ENCODE peak calls at places on chromosomes 4 and X, in ten cellular contexts. K is tibial nerve, F is MM.1S, N is BJ, H is WTC11, L is AG09319, M is IMR-90, W is prostate gland, Z is progenitor cell of endocrine pancreas, E is SK-N-SH. R is an unnamed sample.

GRCh38 chr4:8306511-8307021 is 37.0 kb downstream of the HTRA3 start:
- DNase-seq in K (no peak), F (no peak), N (no peak), H (peak), L (no peak), M (no peak), W (no peak), Z (no peak), E (no peak), R (no peak)

GRCh38 chr4:82372874-82373815 is 646 bp downstream of the HNRNPD start:
- DNase-seq in K (peak), F (peak), N (no peak), H (peak), L (peak), M (peak), W (peak), Z (peak), E (peak), R (peak)

GRCh38 chrX:150223176-150224015 is 139.7 kb upstream of the MAMLD1 start:
- DNase-seq in K (no peak), F (no peak), N (no peak), H (no peak), L (no peak), M (no peak), W (no peak), Z (no peak), E (no peak), R (no peak)

GRCh38 chr4:90486346-90486745 is 359.2 kb downstream of the CCSER1 start:
- DNase-seq in K (no peak), F (no peak), N (no peak), H (no peak), L (no peak), M (no peak), W (no peak), Z (no peak), E (no peak), R (no peak)

GRCh38 chr4:57023104-57023503 is 44.4 kb downstream of the POLR2B start:
- DNase-seq in K (no peak), F (no peak), N (peak), H (no peak), L (peak), M (peak), W (no peak), Z (no peak), E (no peak), R (no peak)

GRCh38 chr4:103902730-103903129 is 182.9 kb upstream of the TACR3 start:
- DNase-seq in K (no peak), F (no peak), N (no peak), H (no peak), L (no peak), M (no peak), W (no peak), Z (no peak), E (no peak), R (no peak)

GRCh38 chr4:173319696-173320095 is 14.5 kb downstream of the HMGB2 start:
- DNase-seq in K (no peak), F (no peak), N (no peak), H (no peak), L (no peak), M (peak), W (no peak), Z (no peak), E (no peak), R (no peak)

GRCh38 chr4:78543424-78544238 is 7.9 kb upstream of the ANXA3 start:
- DNase-seq in K (no peak), F (no peak), N (no peak), H (no peak), L (no peak), M (no peak), W (no peak), Z (no peak), E (no peak), R (no peak)

GRCh38 chr4:76251448-76252270 is at the start of gene FAM47E:
- DNase-seq in K (peak), F (peak), N (no peak), H (peak), L (no peak), M (peak), W (peak), Z (peak), E (peak), R (peak)

GRCh38 chr4:165656829-165657467 is 216.1 kb upstream of the TLL1 start:
- DNase-seq in K (no peak), F (no peak), N (no peak), H (no peak), L (no peak), M (no peak), W (no peak), Z (no peak), E (no peak), R (no peak)

GRCh38 chrX:105552395-105552794 is 269.9 kb upstream of the NRK start:
- DNase-seq in K (no peak), F (no peak), N (no peak), H (no peak), L (no peak), M (no peak), W (no peak), Z (no peak), E (no peak), R (no peak)

GRCh38 chrX:20015945-20016617 is 25.2 kb upstream of the BCLAF3 start:
- DNase-seq in K (no peak), F (no peak), N (no peak), H (no peak), L (no peak), M (no peak), W (no peak), Z (no peak), E (no peak), R (no peak)

GRCh38 chr4:107831140-107831539 is 6.4 kb downstream of the SGMS2 start:
- DNase-seq in K (no peak), F (no peak), N (no peak), H (no peak), L (no peak), M (no peak), W (no peak), Z (no peak), E (no peak), R (no peak)

GRCh38 chr4:3409571-3410091 is 32.1 kb upstream of the HGFAC start:
- DNase-seq in K (no peak), F (no peak), N (no peak), H (no peak), L (no peak), M (no peak), W (no peak), Z (no peak), E (no peak), R (no peak)

GRCh38 chr4:13544556-13545393 is 467 bp upstream of the NKX3-2 start:
- DNase-seq in K (peak), F (no peak), N (no peak), H (peak), L (peak), M (peak), W (peak), Z (peak), E (peak), R (peak)

GRCh38 chr4:8435656-8436121 is 4.8 kb downstream of the ACOX3 start:
- DNase-seq in K (no peak), F (peak), N (no peak), H (no peak), L (no peak), M (peak), W (no peak), Z (no peak), E (no peak), R (no peak)

GRCh38 chr4:26248647-26249046 is 72.2 kb upstream of the RBPJ start:
- DNase-seq in K (peak), F (no peak), N (no peak), H (no peak), L (peak), M (peak), W (no peak), Z (no peak), E (peak), R (no peak)

GRCh38 chr4:3466691-3467600 is 3.8 kb downstream of the DOK7 start:
- DNase-seq in K (no peak), F (no peak), N (no peak), H (no peak), L (no peak), M (no peak), W (no peak), Z (no peak), E (no peak), R (no peak)

GRCh38 chr4:26786916-26787315 is 73.7 kb upstream of the STIM2 start:
- DNase-seq in K (no peak), F (no peak), N (no peak), H (no peak), L (no peak), M (no peak), W (no peak), Z (no peak), E (no peak), R (no peak)

GRCh38 chr4:174362340-174362739 is 78.6 kb downstream of the CEP44 start:
- DNase-seq in K (no peak), F (no peak), N (no peak), H (no peak), L (no peak), M (no peak), W (no peak), Z (no peak), E (no peak), R (peak)

GRCh38 chr4:109648266-109648996 is 54.8 kb downstream of the CASP6 start:
- DNase-seq in K (no peak), F (no peak), N (no peak), H (no peak), L (no peak), M (no peak), W (no peak), Z (no peak), E (peak), R (no peak)

GRCh38 chr4:44869222-44869882 is 143.0 kb upstream of the GNPDA2 start:
- DNase-seq in K (no peak), F (no peak), N (no peak), H (no peak), L (no peak), M (no peak), W (no peak), Z (no peak), E (no peak), R (no peak)
- TF ChIP-seq CTCF in K (no peak), F (no peak), N (no peak), H (no peak), L (no peak), M (no peak), W (no peak), Z (no peak), E (no peak), R (no peak)

GRCh38 chrX:87338510-87338909 is 179.1 kb upstream of the KLHL4 start:
- DNase-seq in K (no peak), F (peak), N (no peak), H (no peak), L (no peak), M (peak), W (no peak), Z (no peak), E (no peak), R (no peak)
- TF ChIP-seq CTCF in K (no peak), F (peak), N (no peak), H (no peak), L (peak), M (peak), W (peak), Z (peak), E (peak), R (no peak)

DNA sequence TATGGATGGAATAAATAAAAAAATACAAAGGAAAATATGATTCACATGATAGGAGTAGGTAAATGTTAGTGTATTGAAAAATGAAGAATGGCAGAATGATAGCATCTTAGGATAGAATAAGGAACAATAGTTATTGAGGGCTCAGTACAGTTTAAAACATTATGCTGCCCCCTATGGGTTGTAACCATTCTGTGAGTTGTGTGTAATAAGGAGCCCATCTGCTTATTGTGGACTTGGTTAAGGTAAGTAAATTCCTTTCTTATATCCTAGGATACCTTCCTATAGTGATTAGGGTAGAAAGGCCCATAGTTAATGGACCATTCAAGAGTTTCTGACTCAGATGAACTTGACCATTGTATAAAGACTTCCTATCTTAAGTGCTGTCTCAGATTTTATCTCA is 195.8 kb downstream of the PDHA2 start:
- DNase-seq in K (no peak), F (peak), N (no peak), H (no peak), L (no peak), M (no peak), W (no peak), Z (no peak), E (no peak), R (peak)
- TF ChIP-seq CTCF in K (no peak), F (peak), N (no peak), H (peak), L (no peak), M (no peak), W (peak), Z (peak), E (peak), R (no peak)

DNA sequence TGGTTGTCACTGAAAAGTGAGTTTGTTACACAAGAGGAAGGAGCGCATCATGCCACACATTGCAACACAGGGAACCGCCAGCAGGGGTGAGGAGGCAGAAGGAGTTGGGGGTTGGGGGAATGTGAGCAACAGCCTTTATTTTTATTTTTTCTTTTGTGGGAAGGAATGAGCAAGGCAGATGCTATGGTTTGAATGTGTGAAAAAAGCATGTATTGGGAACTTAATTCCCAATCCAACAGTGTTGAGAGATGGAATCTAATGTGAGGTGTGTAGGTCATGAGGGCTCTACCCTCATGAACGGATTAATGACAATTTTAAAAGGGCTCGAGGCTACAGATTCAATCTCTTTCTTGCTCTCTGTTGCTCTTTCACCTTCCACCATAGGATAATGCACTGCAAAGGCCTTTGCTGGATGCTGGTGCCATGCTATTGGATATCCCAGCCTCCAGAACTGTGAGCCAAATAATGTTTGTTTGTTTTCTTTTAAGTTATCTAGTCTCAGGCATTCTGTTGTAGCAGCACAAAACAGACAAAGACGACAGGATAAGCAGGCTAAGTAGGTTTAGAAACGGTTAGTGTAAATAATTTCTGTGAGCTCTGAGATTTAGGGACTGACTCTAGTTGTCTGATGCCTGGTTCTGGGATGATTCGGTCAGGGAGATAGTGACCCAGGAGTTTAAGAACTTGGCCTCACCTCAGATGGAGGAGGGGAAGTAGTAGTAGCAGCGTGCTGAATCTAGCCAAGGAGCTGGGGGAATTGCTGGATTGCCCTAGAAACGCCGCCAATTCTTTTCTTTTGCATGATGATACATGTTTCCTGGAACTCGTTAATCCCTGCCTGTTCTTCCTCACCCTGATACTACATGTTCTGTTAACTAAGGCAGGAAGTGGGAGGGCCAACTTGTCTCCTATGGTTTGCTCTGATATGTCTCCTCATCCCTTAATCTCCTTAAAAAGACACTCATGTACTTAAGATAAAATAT is 156.6 kb upstream of the CTSO start:
- DNase-seq in K (no peak), F (no peak), N (no peak), H (peak), L (no peak), M (peak), W (peak), Z (no peak), E (no peak), R (peak)
- TF ChIP-seq CTCF in K (no peak), F (no peak), N (peak), H (peak), L (no peak), M (no peak), W (no peak), Z (peak), E (peak), R (no peak)

DNA sequence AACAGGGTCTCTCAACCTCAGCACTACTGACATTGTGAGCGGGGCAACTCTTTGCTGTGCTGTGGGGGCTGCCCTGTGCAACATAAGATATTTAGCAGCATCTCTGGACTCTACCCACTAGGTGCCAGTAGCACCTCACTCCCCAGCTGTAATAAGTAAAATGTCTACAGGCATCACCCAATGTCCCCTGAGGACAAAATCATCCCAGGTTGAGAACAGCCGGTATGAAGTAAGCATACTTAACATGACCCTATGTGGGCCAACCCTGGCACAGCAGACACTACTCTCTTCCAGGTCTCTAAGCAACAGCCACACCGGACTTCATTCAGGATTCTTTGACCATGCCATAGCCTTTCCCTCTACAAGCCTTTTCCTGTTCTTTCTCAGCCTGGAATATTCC is 10.5 kb upstream of the MGST2 start:
- DNase-seq in K (no peak), F (no peak), N (no peak), H (no peak), L (no peak), M (peak), W (no peak), Z (no peak), E (peak), R (no peak)
- TF ChIP-seq CTCF in K (no peak), F (peak), N (peak), H (no peak), L (peak), M (peak), W (peak), Z (peak), E (peak), R (no peak)

GRCh38 chrX:68234171-68234910 is 199.0 kb downstream of the OPHN1 start:
- DNase-seq in K (no peak), F (no peak), N (no peak), H (peak), L (no peak), M (no peak), W (no peak), Z (no peak), E (no peak), R (no peak)

GRCh38 chrX:68238568-68238967 is 194.7 kb downstream of the OPHN1 start:
- DNase-seq in K (no peak), F (no peak), N (no peak), H (peak), L (no peak), M (no peak), W (no peak), Z (no peak), E (peak), R (peak)
- TF ChIP-seq CTCF in K (no peak), F (peak), N (peak), H (peak), L (peak), M (peak), W (no peak), Z (peak), E (peak), R (peak)

DNA sequence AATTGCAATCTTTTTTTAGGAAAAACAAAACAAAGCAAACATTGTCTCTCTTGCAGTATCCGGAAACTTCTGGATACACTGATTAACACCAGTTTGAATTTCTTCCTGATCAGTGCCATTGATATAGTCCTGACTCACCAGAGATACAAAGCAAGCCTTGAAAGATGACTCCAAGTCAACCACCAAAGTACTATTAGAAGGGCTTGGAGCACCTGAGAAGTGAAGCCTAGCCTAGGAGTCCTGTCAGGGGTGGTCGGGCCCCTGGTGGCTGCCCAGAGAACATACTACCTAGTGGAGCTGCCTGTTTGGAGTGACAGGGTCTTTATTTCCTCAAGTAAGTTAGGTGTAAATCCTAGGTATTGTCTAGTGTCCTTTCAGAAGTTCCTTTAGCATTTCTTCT is 593.2 kb downstream of the ZNF674 start:
- DNase-seq in K (no peak), F (no peak), N (no peak), H (peak), L (no peak), M (no peak), W (no peak), Z (no peak), E (no peak), R (peak)
- TF ChIP-seq CTCF in K (no peak), F (no peak), N (no peak), H (no peak), L (no peak), M (no peak), W (no peak), Z (no peak), E (peak), R (no peak)

R was measured in Calu3.